ENCODE peak calls at places on chromosome 19, in five cellular contexts. One of them, this sample, is unnamed. For H3K27me3, the result is how much of the 10 kb centered on the place peaks cover.

GRCh38 chr19:575527-576506 is 3.4 kb downstream of the BSG start:
- DNase-seq in GM23338: peak
- DNase-seq in CD8-positive, alpha-beta T cell: no peak
- DNase-seq in DND-41: no peak
- DNase-seq in astrocyte: peak
- DNase-seq in this sample: peak

GRCh38 chr19:27652796-27653195 is 1560.2 kb downstream of the UQCRFS1 start:
- DNase-seq in GM23338: no peak
- DNase-seq in astrocyte: no peak
- DNase-seq in DND-41: no peak
- DNase-seq in CD8-positive, alpha-beta T cell: no peak
- DNase-seq in this sample: no peak

GRCh38 chr19:56253737-56254136 is 18.8 kb upstream of the EDDM13 start:
- DNase-seq in DND-41: no peak
- DNase-seq in GM23338: peak
- DNase-seq in CD8-positive, alpha-beta T cell: no peak
- DNase-seq in astrocyte: peak
- DNase-seq in this sample: no peak

GRCh38 chr19:42176990-42177685 is 40.3 kb downstream of the DEDD2 start:
- DNase-seq in DND-41: peak
- DNase-seq in GM23338: peak
- DNase-seq in astrocyte: peak
- DNase-seq in CD8-positive, alpha-beta T cell: peak
- DNase-seq in this sample: no peak

GRCh38 chr19:6740589-6741348 is 1.3 kb downstream of the TRIP10 start:
- DNase-seq in GM23338: peak
- DNase-seq in CD8-positive, alpha-beta T cell: peak
- DNase-seq in DND-41: no peak
- DNase-seq in astrocyte: no peak
- DNase-seq in this sample: no peak

GRCh38 chr19:40088299-40089047 is 2.3 kb downstream of the ZNF780A start:
- DNase-seq in DND-41: no peak
- DNase-seq in CD8-positive, alpha-beta T cell: no peak
- DNase-seq in GM23338: no peak
- DNase-seq in astrocyte: no peak
- DNase-seq in this sample: no peak

GRCh38 chr19:9146882-9147281 is 6.7 kb downstream of the ZNF317 start:
- DNase-seq in astrocyte: no peak
- DNase-seq in GM23338: no peak
- DNase-seq in DND-41: no peak
- DNase-seq in CD8-positive, alpha-beta T cell: no peak
- DNase-seq in this sample: no peak

GRCh38 chr19:55549500-55550320 is 4.4 kb upstream of the SBK3 start:
- DNase-seq in DND-41: no peak
- DNase-seq in astrocyte: peak
- DNase-seq in GM23338: peak
- DNase-seq in CD8-positive, alpha-beta T cell: no peak
- DNase-seq in this sample: no peak

GRCh38 chr19:55146078-55146647 is 2.8 kb downstream of the TNNT1 start:
- DNase-seq in GM23338: peak
- DNase-seq in CD8-positive, alpha-beta T cell: peak
- DNase-seq in astrocyte: no peak
- DNase-seq in DND-41: peak
- DNase-seq in this sample: no peak

GRCh38 chr19:32458500-32459123 is 53.0 kb downstream of the DPY19L3 start:
- DNase-seq in GM23338: no peak
- DNase-seq in CD8-positive, alpha-beta T cell: no peak
- DNase-seq in DND-41: no peak
- DNase-seq in astrocyte: no peak
- DNase-seq in this sample: no peak

GRCh38 chr19:18519962-18520847 is 1.7 kb downstream of the ELL start:
- DNase-seq in GM23338: peak
- DNase-seq in astrocyte: peak
- DNase-seq in CD8-positive, alpha-beta T cell: peak
- DNase-seq in DND-41: peak
- DNase-seq in this sample: no peak

GRCh38 chr19:19602136-19602712 is 16.3 kb downstream of the PBX4 start:
- DNase-seq in astrocyte: no peak
- DNase-seq in CD8-positive, alpha-beta T cell: peak
- DNase-seq in GM23338: no peak
- DNase-seq in DND-41: no peak
- DNase-seq in this sample: no peak

GRCh38 chr19:55703790-55704215 is 28.8 kb downstream of the EPN1 start:
- DNase-seq in astrocyte: no peak
- DNase-seq in DND-41: no peak
- DNase-seq in GM23338: peak
- DNase-seq in CD8-positive, alpha-beta T cell: peak
- DNase-seq in this sample: no peak

GRCh38 chr19:572891-573825 is 762 bp downstream of the BSG start:
- DNase-seq in GM23338: peak
- DNase-seq in CD8-positive, alpha-beta T cell: no peak
- DNase-seq in DND-41: peak
- DNase-seq in astrocyte: no peak
- DNase-seq in this sample: no peak

GRCh38 chr19:1446713-1447564 is 3.0 kb upstream of the APC2 start:
- DNase-seq in GM23338: peak
- DNase-seq in CD8-positive, alpha-beta T cell: peak
- DNase-seq in DND-41: no peak
- DNase-seq in astrocyte: no peak
- DNase-seq in this sample: no peak

GRCh38 chr19:18029617-18030338 is 21.8 kb downstream of the ARRDC2 start:
- DNase-seq in CD8-positive, alpha-beta T cell: no peak
- DNase-seq in DND-41: no peak
- DNase-seq in GM23338: no peak
- DNase-seq in astrocyte: no peak
- DNase-seq in this sample: no peak

GRCh38 chr19:42154471-42155323 is 22.5 kb upstream of the POU2F2 start:
- DNase-seq in GM23338: no peak
- DNase-seq in astrocyte: no peak
- DNase-seq in CD8-positive, alpha-beta T cell: no peak
- DNase-seq in DND-41: no peak
- DNase-seq in this sample: no peak

GRCh38 chr19:50532952-50533351 is 19.2 kb upstream of the ASPDH start:
- DNase-seq in GM23338: no peak
- DNase-seq in astrocyte: no peak
- DNase-seq in DND-41: no peak
- DNase-seq in CD8-positive, alpha-beta T cell: no peak
- DNase-seq in this sample: no peak

GRCh38 chr19:47853003-47853402 is 6.0 kb upstream of the TPRX2 start:
- DNase-seq in CD8-positive, alpha-beta T cell: no peak
- DNase-seq in DND-41: no peak
- DNase-seq in astrocyte: no peak
- DNase-seq in GM23338: no peak
- DNase-seq in this sample: no peak

GRCh38 chr19:47854459-47854858 is 4.6 kb upstream of the TPRX2 start:
- DNase-seq in DND-41: no peak
- DNase-seq in CD8-positive, alpha-beta T cell: no peak
- DNase-seq in astrocyte: no peak
- DNase-seq in GM23338: no peak
- DNase-seq in this sample: no peak

GRCh38 chr19:47848425-47848824 is 10.6 kb upstream of the TPRX2 start:
- DNase-seq in astrocyte: no peak
- DNase-seq in CD8-positive, alpha-beta T cell: no peak
- DNase-seq in GM23338: no peak
- DNase-seq in DND-41: no peak
- DNase-seq in this sample: no peak

DNA sequence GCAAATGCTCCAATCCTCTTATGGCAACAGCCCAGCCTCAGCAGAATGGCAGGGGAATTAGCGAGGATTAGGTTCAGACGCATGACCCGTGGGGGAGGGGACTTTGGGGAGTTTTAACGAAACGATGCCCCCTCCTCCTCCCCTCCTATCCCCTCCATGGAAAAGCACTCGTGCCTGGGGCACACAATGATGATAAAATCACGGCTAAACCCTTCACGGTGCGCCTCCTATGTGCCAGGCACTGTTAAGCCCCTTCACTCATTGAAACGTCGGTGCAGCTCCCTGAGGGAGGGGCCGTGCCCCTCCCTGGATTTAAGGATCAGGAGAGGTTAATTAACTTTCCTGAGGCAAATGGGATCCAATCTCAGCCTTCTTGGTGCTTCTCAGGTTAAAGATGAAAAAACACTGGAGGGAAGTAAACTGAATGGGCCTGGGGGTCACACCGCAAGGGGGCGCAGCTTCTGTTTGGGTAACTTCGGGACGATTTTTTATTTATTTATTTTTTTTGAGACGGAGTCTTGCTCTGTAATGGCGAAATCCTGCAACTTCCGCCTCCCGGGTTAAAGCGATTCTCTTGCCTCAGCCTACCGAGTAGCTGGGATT is 10.1 kb upstream of the TPRX2 start:
- DNase-seq in astrocyte: no peak
- DNase-seq in DND-41: no peak
- DNase-seq in GM23338: peak
- DNase-seq in CD8-positive, alpha-beta T cell: peak
- DNase-seq in this sample: no peak
- H3K27me3 ChIP-seq in astrocyte: under half
- H3K27me3 ChIP-seq in DND-41: under half
- H3K27me3 ChIP-seq in GM23338: under half
- H3K27me3 ChIP-seq in CD8-positive, alpha-beta T cell: under half
- H3K27me3 ChIP-seq in this sample: under half

GRCh38 chr19:44690131-44690440 is 8.9 kb upstream of the CEACAM16 start:
- DNase-seq in GM23338: no peak
- DNase-seq in astrocyte: no peak
- DNase-seq in CD8-positive, alpha-beta T cell: no peak
- DNase-seq in DND-41: no peak
- DNase-seq in this sample: no peak

GRCh38 chr19:44694184-44694579 is 4.8 kb upstream of the CEACAM16 start:
- DNase-seq in DND-41: peak
- DNase-seq in GM23338: peak
- DNase-seq in astrocyte: no peak
- DNase-seq in CD8-positive, alpha-beta T cell: no peak
- DNase-seq in this sample: no peak

GRCh38 chr19:44689290-44690130 is 9.4 kb upstream of the CEACAM16 start:
- DNase-seq in CD8-positive, alpha-beta T cell: peak
- DNase-seq in DND-41: peak
- DNase-seq in GM23338: peak
- DNase-seq in astrocyte: peak
- DNase-seq in this sample: no peak

GRCh38 chr19:44687898-44688297 is 11.1 kb upstream of the CEACAM16 start:
- DNase-seq in GM23338: no peak
- DNase-seq in CD8-positive, alpha-beta T cell: no peak
- DNase-seq in astrocyte: no peak
- DNase-seq in DND-41: no peak
- DNase-seq in this sample: no peak

DNA sequence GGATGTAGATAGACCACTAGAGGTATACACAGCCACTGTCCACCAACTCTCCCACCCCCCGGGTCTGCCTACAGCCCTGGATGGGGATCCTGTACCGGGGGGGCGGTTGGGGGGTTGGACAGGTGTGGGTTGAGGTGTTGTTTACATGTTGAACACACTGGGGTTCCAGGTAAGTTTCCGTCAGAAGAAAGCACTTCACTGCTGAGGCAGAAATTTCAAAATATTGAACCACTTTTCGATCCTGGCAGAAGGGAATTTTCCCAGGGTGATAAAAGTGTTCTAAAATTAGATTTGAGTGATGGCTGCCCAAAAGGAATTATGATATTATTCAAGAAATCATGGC is 6.6 kb upstream of the CEACAM16 start:
- DNase-seq in astrocyte: no peak
- DNase-seq in DND-41: no peak
- DNase-seq in CD8-positive, alpha-beta T cell: no peak
- DNase-seq in GM23338: no peak
- DNase-seq in this sample: no peak
- H3K4me3 ChIP-seq in astrocyte: no peak
- H3K4me3 ChIP-seq in DND-41: no peak
- H3K4me3 ChIP-seq in CD8-positive, alpha-beta T cell: peak
- H3K4me3 ChIP-seq in GM23338: no peak
- H3K4me3 ChIP-seq in this sample: no peak

GRCh38 chr19:12965812-12966135 is 3.6 kb upstream of the DAND5 start:
- DNase-seq in CD8-positive, alpha-beta T cell: no peak
- DNase-seq in DND-41: no peak
- DNase-seq in GM23338: no peak
- DNase-seq in astrocyte: no peak
- DNase-seq in this sample: no peak

GRCh38 chr19:12967907-12968306 is 1.5 kb upstream of the DAND5 start:
- DNase-seq in GM23338: no peak
- DNase-seq in astrocyte: no peak
- DNase-seq in CD8-positive, alpha-beta T cell: no peak
- DNase-seq in DND-41: no peak
- DNase-seq in this sample: no peak

GRCh38 chr19:12973236-12973635 is 3.9 kb downstream of the DAND5 start:
- DNase-seq in CD8-positive, alpha-beta T cell: no peak
- DNase-seq in DND-41: no peak
- DNase-seq in GM23338: no peak
- DNase-seq in astrocyte: no peak
- DNase-seq in this sample: no peak

GRCh38 chr19:12970070-12970820 is 869 bp downstream of the DAND5 start:
- DNase-seq in DND-41: no peak
- DNase-seq in astrocyte: no peak
- DNase-seq in GM23338: no peak
- DNase-seq in CD8-positive, alpha-beta T cell: no peak
- DNase-seq in this sample: no peak

DNA sequence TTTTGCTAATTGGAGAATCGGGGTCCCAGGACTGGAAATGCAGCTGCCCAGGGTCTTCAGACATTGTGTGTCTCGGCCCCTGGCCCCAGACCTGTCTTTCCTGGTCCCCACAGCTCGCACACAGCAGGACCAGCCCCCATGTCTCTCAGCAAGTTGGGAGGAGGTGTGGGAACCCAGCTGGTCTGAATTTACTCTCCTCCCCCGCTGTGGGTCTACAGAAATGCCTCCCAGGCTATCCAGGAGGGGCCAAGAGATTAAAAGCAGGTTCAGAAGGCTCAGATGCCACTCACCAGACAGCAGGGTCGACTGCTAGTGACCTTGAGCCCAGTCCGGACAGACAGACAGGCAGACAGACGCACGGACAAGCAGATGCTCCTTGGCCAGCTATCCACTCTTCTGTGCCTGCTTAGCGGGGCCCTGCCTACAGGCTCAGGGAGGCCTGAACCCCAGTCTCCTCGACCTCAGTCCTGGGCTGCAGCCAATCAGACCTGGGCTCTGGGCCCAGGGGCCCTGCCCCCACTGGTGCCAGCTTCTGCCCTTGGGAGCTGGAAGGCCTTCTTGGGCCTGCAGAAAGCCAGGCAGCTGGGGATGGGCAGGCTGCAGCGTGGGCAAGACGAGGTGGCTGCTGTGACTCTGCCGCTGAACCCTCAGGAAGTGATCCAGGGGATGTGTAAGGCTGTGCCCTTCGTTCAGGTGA is at the start of gene DAND5:
- DNase-seq in GM23338: peak
- DNase-seq in astrocyte: no peak
- DNase-seq in CD8-positive, alpha-beta T cell: no peak
- DNase-seq in DND-41: no peak
- DNase-seq in this sample: no peak
- H3K27ac ChIP-seq in GM23338: no peak
- H3K27ac ChIP-seq in astrocyte: no peak
- H3K27ac ChIP-seq in CD8-positive, alpha-beta T cell: no peak
- H3K27ac ChIP-seq in DND-41: no peak
- H3K27ac ChIP-seq in this sample: no peak

DNA sequence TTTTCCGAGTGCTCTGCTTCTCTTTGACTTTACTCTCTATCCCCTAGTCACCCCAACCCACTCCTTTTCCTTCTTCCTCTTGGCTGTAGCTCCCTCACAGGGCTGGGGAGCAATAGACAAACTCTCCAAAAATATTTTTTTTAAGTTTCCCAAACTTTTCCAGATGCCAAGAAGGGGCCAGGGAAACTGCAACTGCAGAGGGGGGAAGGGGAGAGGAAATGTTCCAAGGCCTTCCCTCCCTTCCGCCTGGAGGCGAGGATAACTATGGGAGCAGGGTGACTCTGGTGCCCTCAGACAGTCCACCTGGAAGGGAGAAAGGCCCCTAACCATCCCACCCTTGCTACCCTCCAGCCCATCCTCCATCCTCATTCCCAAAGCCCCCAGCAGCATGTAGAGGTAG is 49.4 kb downstream of the LYL1 start:
- DNase-seq in astrocyte: no peak
- DNase-seq in GM23338: no peak
- DNase-seq in DND-41: no peak
- DNase-seq in CD8-positive, alpha-beta T cell: no peak
- DNase-seq in this sample: no peak
- H3K27me3 ChIP-seq in astrocyte: under half
- H3K27me3 ChIP-seq in GM23338: half or more
- H3K27me3 ChIP-seq in DND-41: under half
- H3K27me3 ChIP-seq in CD8-positive, alpha-beta T cell: under half
- H3K27me3 ChIP-seq in this sample: under half